ENCODE peak calls at places on chromosomes 4 and X, in eight cellular contexts. O is pancreas, S is BE2C, F is ascending aorta, K is right atrium auricular region, M is uterus, X is mucosa of descending colon, T is thoracic aorta. D is an unnamed sample.

GRCh38 chr4:3305610-3306371 is 13.0 kb downstream of the RGS12 start:
- DNase-seq in O (no peak), S (peak; percentile 4), F (no peak), K (no peak), M (peak; percentile 29), X (no peak), T (no peak), D (no peak)

GRCh38 chr4:33825685-33826084 is 2418.6 kb downstream of the ARAP2 start:
- DNase-seq in O (no peak), S (no peak), F (no peak), K (no peak), M (no peak), X (no peak), T (no peak), D (no peak)

GRCh38 chr4:88841635-88842034 is 144.0 kb upstream of the NAP1L5 start:
- DNase-seq in O (no peak), S (no peak), F (no peak), K (no peak), M (no peak), X (no peak), T (no peak), D (no peak)

GRCh38 chrX:131816551-131817136 is 206.5 kb upstream of the STK26 start:
- DNase-seq in O (peak; percentile 88), S (no peak), F (peak; percentile 43), K (no peak), M (peak; percentile 87), X (peak; percentile 61), T (no peak), D (peak; percentile 59)

GRCh38 chr4:2251073-2251794 is 9.3 kb upstream of the HAUS3 start:
- DNase-seq in O (peak; percentile 8), S (peak; percentile 19), F (peak; percentile 6), K (peak; percentile 44), M (peak; percentile 13), X (no peak), T (no peak), D (peak; percentile 7)

GRCh38 chr4:75344915-75345314 is 169.3 kb downstream of the RCHY1 start:
- DNase-seq in O (no peak), S (no peak), F (no peak), K (no peak), M (no peak), X (no peak), T (no peak), D (no peak)

GRCh38 chr4:8205749-8206611 is 6.9 kb downstream of the SH3TC1 start:
- DNase-seq in O (no peak), S (no peak), F (no peak), K (no peak), M (no peak), X (peak; percentile 45), T (no peak), D (no peak)

GRCh38 chrX:20545538-20545937 is 278.8 kb upstream of the RPS6KA3 start:
- DNase-seq in O (no peak), S (no peak), F (no peak), K (no peak), M (no peak), X (no peak), T (no peak), D (no peak)

GRCh38 chr4:20995015-20995414 is 294.8 kb downstream of the PACRGL start:
- DNase-seq in O (no peak), S (no peak), F (no peak), K (no peak), M (no peak), X (no peak), T (no peak), D (no peak)

GRCh38 chrX:134632386-134632785 is 25.9 kb downstream of the PLAC1 start:
- DNase-seq in O (no peak), S (no peak), F (no peak), K (no peak), M (peak; percentile 27), X (no peak), T (no peak), D (no peak)

GRCh38 chrX:134625315-134625718 is 33.0 kb downstream of the PLAC1 start:
- DNase-seq in O (no peak), S (no peak), F (no peak), K (no peak), M (peak; percentile 17), X (no peak), T (no peak), D (no peak)

GRCh38 chrX:134631404-134632346 is 26.6 kb downstream of the PLAC1 start:
- DNase-seq in O (no peak), S (peak; percentile 7), F (no peak), K (no peak), M (peak; percentile 72), X (no peak), T (no peak), D (peak; percentile 47)

GRCh38 chrX:134626434-134626833 is 31.8 kb downstream of the PLAC1 start:
- DNase-seq in O (no peak), S (peak; percentile 29), F (no peak), K (no peak), M (no peak), X (no peak), T (no peak), D (no peak)

GRCh38 chrX:134628663-134629062 is 29.6 kb downstream of the PLAC1 start:
- DNase-seq in O (no peak), S (no peak), F (no peak), K (no peak), M (no peak), X (no peak), T (no peak), D (no peak)
- TF ChIP-seq CTCF in O (no peak), S (no peak), F (no peak), K (no peak), M (no peak), X (no peak), T (no peak), D (no peak)

GRCh38 chr4:104393649-104394048 is 101.0 kb downstream of the CXXC4 start:
- DNase-seq in O (no peak), S (no peak), F (no peak), K (no peak), M (no peak), X (no peak), T (no peak), D (no peak)

GRCh38 chr4:104395219-104395618 is 99.5 kb downstream of the CXXC4 start:
- DNase-seq in O (no peak), S (peak; percentile 39), F (no peak), K (no peak), M (no peak), X (no peak), T (no peak), D (no peak)

GRCh38 chr4:104394409-104394813 is 100.3 kb downstream of the CXXC4 start:
- DNase-seq in O (no peak), S (peak; percentile 55), F (no peak), K (no peak), M (no peak), X (no peak), T (no peak), D (peak; percentile 63)
- H3K4me3 ChIP-seq in O (no peak overlapping the region), S (peak overlapping the region; percentile 58), F (no peak overlapping the region), K (peak overlapping the region; percentile 8), M (no peak overlapping the region), X (no peak overlapping the region), T (no peak overlapping the region), D (peak overlapping the region; percentile 54)

DNA sequence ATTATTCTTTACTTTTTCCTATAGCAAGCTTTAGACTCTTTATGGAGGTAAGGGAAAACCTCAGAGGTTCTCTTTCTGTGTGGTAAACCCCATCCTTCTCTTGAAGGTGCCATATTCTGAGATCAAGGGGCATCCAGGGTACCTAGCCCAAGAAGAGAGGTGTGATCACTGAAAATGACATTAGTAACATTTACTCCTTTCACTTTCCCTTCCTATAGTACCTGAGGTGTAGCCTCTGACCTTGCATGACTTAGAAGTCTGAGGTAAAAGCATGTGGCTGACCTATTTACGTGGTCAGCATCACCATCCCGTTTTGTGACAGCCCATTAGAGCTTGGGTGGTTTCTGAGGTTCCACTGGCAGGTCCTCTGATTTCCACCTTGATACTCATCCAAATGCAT is 25.7 kb downstream of the SGMS2 start:
- DNase-seq in O (no peak), S (no peak), F (no peak), K (no peak), M (no peak), X (no peak), T (no peak), D (no peak)
- H3K9me3 ChIP-seq in O (no peaks in the 10 kb centered on the region), S (no peaks in the 10 kb centered on the region), F (no peaks in the 10 kb centered on the region), K (no peaks in the 10 kb centered on the region), M (no peaks in the 10 kb centered on the region), X (peaks cover 2% of the 10 kb centered on the region), T (no peaks in the 10 kb centered on the region), D (no peaks in the 10 kb centered on the region)

DNA sequence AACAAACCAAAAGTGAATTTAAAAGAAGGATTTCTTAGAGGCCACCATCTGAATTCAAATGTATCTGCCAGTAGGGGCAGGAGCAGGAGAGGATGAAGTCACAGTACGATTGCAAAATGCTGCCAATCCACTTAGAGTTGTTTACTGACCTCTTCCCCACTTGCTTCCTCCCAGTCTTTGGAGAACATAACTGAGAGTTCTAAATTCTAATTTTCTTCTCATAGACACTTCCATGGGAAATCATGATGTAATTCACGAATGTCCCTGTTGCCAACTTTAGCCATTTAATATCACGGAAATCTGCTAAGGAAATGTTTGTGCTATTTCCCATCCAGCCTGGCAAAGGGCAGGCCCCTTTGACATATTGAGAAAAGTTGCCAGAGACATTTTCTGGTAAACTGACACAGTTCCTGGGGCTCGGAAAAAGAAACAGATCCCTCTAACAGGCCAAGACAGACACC is 33.6 kb upstream of the NOCT start:
- DNase-seq in O (peak; percentile 20), S (no peak), F (no peak), K (peak; percentile 69), M (peak; percentile 66), X (peak; percentile 26), T (no peak), D (no peak)
- TF ChIP-seq CTCF in O (no peak), S (no peak), F (peak; percentile 28), K (no peak), M (no peak), X (no peak), T (peak; percentile 36), D (no peak)

GRCh38 chr4:80016506-80016905 is 56.5 kb downstream of the ANTXR2 start:
- DNase-seq in O (no peak), S (no peak), F (no peak), K (no peak), M (no peak), X (no peak), T (no peak), D (no peak)
- H3K4me3 ChIP-seq in O (no peak overlapping the region), S (no peak overlapping the region), F (no peak overlapping the region), K (no peak overlapping the region), M (no peak overlapping the region), X (no peak overlapping the region), T (no peak overlapping the region), D (no peak overlapping the region)

DNA sequence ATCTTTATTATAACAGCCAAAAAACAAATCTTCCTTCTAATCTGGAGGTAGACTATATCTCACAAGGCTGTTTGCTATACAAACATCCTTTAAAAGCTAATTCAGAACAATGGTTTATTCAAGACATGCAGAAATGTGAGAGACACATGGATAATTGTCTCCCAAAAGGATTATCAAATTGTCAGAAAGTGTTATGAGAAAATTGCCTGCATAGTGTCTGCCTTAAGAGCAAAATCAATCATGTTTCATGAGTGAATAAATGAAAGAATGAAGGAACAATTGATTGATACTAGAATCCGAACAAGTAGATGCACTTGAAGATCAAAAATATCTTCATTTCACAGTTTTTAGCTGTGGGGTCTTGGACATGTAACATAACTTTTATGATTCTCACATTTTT is 621.7 kb upstream of the BOD1L1 start:
- DNase-seq in O (no peak), S (no peak), F (no peak), K (no peak), M (no peak), X (no peak), T (no peak), D (no peak)
- H3K9me3 ChIP-seq in O (no peaks in the 10 kb centered on the region), S (no peaks in the 10 kb centered on the region), F (no peaks in the 10 kb centered on the region), K (no peaks in the 10 kb centered on the region), M (no peaks in the 10 kb centered on the region), X (no peaks in the 10 kb centered on the region), T (no peaks in the 10 kb centered on the region), D (peaks cover 4% of the 10 kb centered on the region)

GRCh38 chr4:182449960-182450359 is 206.8 kb downstream of the TENM3 start:
- DNase-seq in O (no peak), S (no peak), F (no peak), K (no peak), M (no peak), X (no peak), T (no peak), D (no peak)
- TF ChIP-seq CTCF in O (no peak), S (no peak), F (no peak), K (no peak), M (no peak), X (no peak), T (no peak), D (no peak)

D was measured in WERI-Rb-1.